ENCODE peak calls at places on chromosomes 12 and 14, in ten cellular contexts. One of them, this sample, is unnamed.

GRCh38 chr12:116037941-116038837 is 239.3 kb downstream of the MED13L start:
- DNase-seq in fibroblast of mammary gland: peak; percentile 29
- DNase-seq in substantia nigra: no peak
- DNase-seq in NCI-H1930: no peak
- DNase-seq in GM13977: no peak
- DNase-seq in NCI-H345: no peak
- DNase-seq in activated CD4-positive, alpha-beta T cell treated with anti-CD3 and anti-CD28 coated beads, Interleukin-2, amount 50 U/mL, for 4 hours: no peak
- DNase-seq in tibial nerve: no peak
- DNase-seq in stimulated activated CD8-positive, alpha-beta memory T cell treated with anti-CD3 and anti-CD28 coated beads, Interleukin-12 subunit alpha, Interleukin-12 subunit beta, amount 100 ng/mL, for 4 hours: no peak
- DNase-seq in effector CD8-positive, alpha-beta T cell: no peak
- DNase-seq in this sample: no peak

GRCh38 chr14:88005050-88005481 is at the start of gene GPR65:
- DNase-seq in fibroblast of mammary gland: peak; percentile 2
- DNase-seq in substantia nigra: no peak
- DNase-seq in NCI-H1930: no peak
- DNase-seq in GM13977: peak; percentile 28
- DNase-seq in NCI-H345: no peak
- DNase-seq in activated CD4-positive, alpha-beta T cell treated with anti-CD3 and anti-CD28 coated beads, Interleukin-2, amount 50 U/mL, for 4 hours: peak; percentile 7
- DNase-seq in tibial nerve: no peak
- DNase-seq in stimulated activated CD8-positive, alpha-beta memory T cell treated with anti-CD3 and anti-CD28 coated beads, Interleukin-12 subunit alpha, Interleukin-12 subunit beta, amount 100 ng/mL, for 4 hours: no peak
- DNase-seq in effector CD8-positive, alpha-beta T cell: no peak
- DNase-seq in this sample: no peak

GRCh38 chr12:102948941-102949352 is 8.5 kb upstream of the ASCL1 start:
- DNase-seq in fibroblast of mammary gland: peak; percentile 40
- DNase-seq in substantia nigra: no peak
- DNase-seq in NCI-H1930: peak; percentile 30
- DNase-seq in GM13977: no peak
- DNase-seq in NCI-H345: peak; percentile 81
- DNase-seq in activated CD4-positive, alpha-beta T cell treated with anti-CD3 and anti-CD28 coated beads, Interleukin-2, amount 50 U/mL, for 4 hours: peak; percentile 43
- DNase-seq in tibial nerve: peak; percentile 66
- DNase-seq in stimulated activated CD8-positive, alpha-beta memory T cell treated with anti-CD3 and anti-CD28 coated beads, Interleukin-12 subunit alpha, Interleukin-12 subunit beta, amount 100 ng/mL, for 4 hours: no peak
- DNase-seq in effector CD8-positive, alpha-beta T cell: peak; percentile 33
- DNase-seq in this sample: no peak

GRCh38 chr14:24935796-24936195 is 114.2 kb downstream of the STXBP6 start:
- DNase-seq in fibroblast of mammary gland: no peak
- DNase-seq in substantia nigra: no peak
- DNase-seq in NCI-H1930: no peak
- DNase-seq in GM13977: no peak
- DNase-seq in NCI-H345: no peak
- DNase-seq in activated CD4-positive, alpha-beta T cell treated with anti-CD3 and anti-CD28 coated beads, Interleukin-2, amount 50 U/mL, for 4 hours: no peak
- DNase-seq in tibial nerve: no peak
- DNase-seq in stimulated activated CD8-positive, alpha-beta memory T cell treated with anti-CD3 and anti-CD28 coated beads, Interleukin-12 subunit alpha, Interleukin-12 subunit beta, amount 100 ng/mL, for 4 hours: no peak
- DNase-seq in effector CD8-positive, alpha-beta T cell: no peak
- DNase-seq in this sample: no peak

GRCh38 chr12:29634057-29634456 is 136.6 kb upstream of the OVCH1 start:
- DNase-seq in fibroblast of mammary gland: peak; percentile 78
- DNase-seq in substantia nigra: no peak
- DNase-seq in NCI-H1930: no peak
- DNase-seq in GM13977: no peak
- DNase-seq in NCI-H345: no peak
- DNase-seq in activated CD4-positive, alpha-beta T cell treated with anti-CD3 and anti-CD28 coated beads, Interleukin-2, amount 50 U/mL, for 4 hours: no peak
- DNase-seq in tibial nerve: no peak
- DNase-seq in stimulated activated CD8-positive, alpha-beta memory T cell treated with anti-CD3 and anti-CD28 coated beads, Interleukin-12 subunit alpha, Interleukin-12 subunit beta, amount 100 ng/mL, for 4 hours: no peak
- DNase-seq in effector CD8-positive, alpha-beta T cell: no peak
- DNase-seq in this sample: peak; percentile 33

GRCh38 chr12:45191239-45191638 is 24.7 kb upstream of the ANO6 start:
- DNase-seq in fibroblast of mammary gland: peak; percentile 63
- DNase-seq in substantia nigra: no peak
- DNase-seq in NCI-H1930: no peak
- DNase-seq in GM13977: no peak
- DNase-seq in NCI-H345: no peak
- DNase-seq in activated CD4-positive, alpha-beta T cell treated with anti-CD3 and anti-CD28 coated beads, Interleukin-2, amount 50 U/mL, for 4 hours: no peak
- DNase-seq in tibial nerve: no peak
- DNase-seq in stimulated activated CD8-positive, alpha-beta memory T cell treated with anti-CD3 and anti-CD28 coated beads, Interleukin-12 subunit alpha, Interleukin-12 subunit beta, amount 100 ng/mL, for 4 hours: no peak
- DNase-seq in effector CD8-positive, alpha-beta T cell: no peak
- DNase-seq in this sample: no peak

GRCh38 chr12:100959481-100959880 is 164.9 kb downstream of the ANO4 start:
- DNase-seq in fibroblast of mammary gland: peak; percentile 78
- DNase-seq in substantia nigra: no peak
- DNase-seq in NCI-H1930: no peak
- DNase-seq in GM13977: no peak
- DNase-seq in NCI-H345: no peak
- DNase-seq in activated CD4-positive, alpha-beta T cell treated with anti-CD3 and anti-CD28 coated beads, Interleukin-2, amount 50 U/mL, for 4 hours: no peak
- DNase-seq in tibial nerve: no peak
- DNase-seq in stimulated activated CD8-positive, alpha-beta memory T cell treated with anti-CD3 and anti-CD28 coated beads, Interleukin-12 subunit alpha, Interleukin-12 subunit beta, amount 100 ng/mL, for 4 hours: no peak
- DNase-seq in effector CD8-positive, alpha-beta T cell: no peak
- DNase-seq in this sample: peak; percentile 53

GRCh38 chr12:57085999-57086950 is 2.6 kb upstream of the NAB2 start:
- DNase-seq in fibroblast of mammary gland: peak; percentile 83
- DNase-seq in substantia nigra: no peak
- DNase-seq in NCI-H1930: peak; percentile 4
- DNase-seq in GM13977: peak; percentile 45
- DNase-seq in NCI-H345: no peak
- DNase-seq in activated CD4-positive, alpha-beta T cell treated with anti-CD3 and anti-CD28 coated beads, Interleukin-2, amount 50 U/mL, for 4 hours: peak; percentile 64
- DNase-seq in tibial nerve: peak; percentile 63
- DNase-seq in stimulated activated CD8-positive, alpha-beta memory T cell treated with anti-CD3 and anti-CD28 coated beads, Interleukin-12 subunit alpha, Interleukin-12 subunit beta, amount 100 ng/mL, for 4 hours: peak; percentile 64
- DNase-seq in effector CD8-positive, alpha-beta T cell: no peak
- DNase-seq in this sample: peak; percentile 47

GRCh38 chr12:105986779-105987686 is 151.7 kb downstream of the NUAK1 start:
- DNase-seq in fibroblast of mammary gland: peak; percentile 67
- DNase-seq in substantia nigra: no peak
- DNase-seq in NCI-H1930: no peak
- DNase-seq in GM13977: peak; percentile 14
- DNase-seq in NCI-H345: no peak
- DNase-seq in activated CD4-positive, alpha-beta T cell treated with anti-CD3 and anti-CD28 coated beads, Interleukin-2, amount 50 U/mL, for 4 hours: no peak
- DNase-seq in tibial nerve: no peak
- DNase-seq in stimulated activated CD8-positive, alpha-beta memory T cell treated with anti-CD3 and anti-CD28 coated beads, Interleukin-12 subunit alpha, Interleukin-12 subunit beta, amount 100 ng/mL, for 4 hours: no peak
- DNase-seq in effector CD8-positive, alpha-beta T cell: no peak
- DNase-seq in this sample: peak; percentile 38

GRCh38 chr12:106254724-106255123 is 6.9 kb upstream of the CKAP4 start:
- DNase-seq in fibroblast of mammary gland: no peak
- DNase-seq in substantia nigra: no peak
- DNase-seq in NCI-H1930: no peak
- DNase-seq in GM13977: no peak
- DNase-seq in NCI-H345: no peak
- DNase-seq in activated CD4-positive, alpha-beta T cell treated with anti-CD3 and anti-CD28 coated beads, Interleukin-2, amount 50 U/mL, for 4 hours: no peak
- DNase-seq in tibial nerve: no peak
- DNase-seq in stimulated activated CD8-positive, alpha-beta memory T cell treated with anti-CD3 and anti-CD28 coated beads, Interleukin-12 subunit alpha, Interleukin-12 subunit beta, amount 100 ng/mL, for 4 hours: no peak
- DNase-seq in effector CD8-positive, alpha-beta T cell: no peak
- DNase-seq in this sample: no peak

GRCh38 chr12:80230068-80230467 is 130.7 kb downstream of the OTOGL start:
- DNase-seq in fibroblast of mammary gland: no peak
- DNase-seq in substantia nigra: no peak
- DNase-seq in NCI-H1930: no peak
- DNase-seq in GM13977: no peak
- DNase-seq in NCI-H345: no peak
- DNase-seq in activated CD4-positive, alpha-beta T cell treated with anti-CD3 and anti-CD28 coated beads, Interleukin-2, amount 50 U/mL, for 4 hours: no peak
- DNase-seq in tibial nerve: no peak
- DNase-seq in stimulated activated CD8-positive, alpha-beta memory T cell treated with anti-CD3 and anti-CD28 coated beads, Interleukin-12 subunit alpha, Interleukin-12 subunit beta, amount 100 ng/mL, for 4 hours: no peak
- DNase-seq in effector CD8-positive, alpha-beta T cell: no peak
- DNase-seq in this sample: no peak

GRCh38 chr14:76551906-76552305 is 176.0 kb downstream of the ESRRB start:
- DNase-seq in fibroblast of mammary gland: no peak
- DNase-seq in substantia nigra: no peak
- DNase-seq in NCI-H1930: no peak
- DNase-seq in GM13977: no peak
- DNase-seq in NCI-H345: no peak
- DNase-seq in activated CD4-positive, alpha-beta T cell treated with anti-CD3 and anti-CD28 coated beads, Interleukin-2, amount 50 U/mL, for 4 hours: no peak
- DNase-seq in tibial nerve: no peak
- DNase-seq in stimulated activated CD8-positive, alpha-beta memory T cell treated with anti-CD3 and anti-CD28 coated beads, Interleukin-12 subunit alpha, Interleukin-12 subunit beta, amount 100 ng/mL, for 4 hours: no peak
- DNase-seq in effector CD8-positive, alpha-beta T cell: no peak
- DNase-seq in this sample: no peak

GRCh38 chr12:80877706-80878384 is 59.9 kb downstream of the LIN7A start:
- DNase-seq in fibroblast of mammary gland: peak; percentile 45
- DNase-seq in substantia nigra: no peak
- DNase-seq in NCI-H1930: no peak
- DNase-seq in GM13977: no peak
- DNase-seq in NCI-H345: no peak
- DNase-seq in activated CD4-positive, alpha-beta T cell treated with anti-CD3 and anti-CD28 coated beads, Interleukin-2, amount 50 U/mL, for 4 hours: no peak
- DNase-seq in tibial nerve: no peak
- DNase-seq in stimulated activated CD8-positive, alpha-beta memory T cell treated with anti-CD3 and anti-CD28 coated beads, Interleukin-12 subunit alpha, Interleukin-12 subunit beta, amount 100 ng/mL, for 4 hours: no peak
- DNase-seq in effector CD8-positive, alpha-beta T cell: no peak
- DNase-seq in this sample: peak; percentile 71

GRCh38 chr14:103362780-103363179 is 22.4 kb upstream of the MARK3 start:
- DNase-seq in fibroblast of mammary gland: no peak
- DNase-seq in substantia nigra: no peak
- DNase-seq in NCI-H1930: no peak
- DNase-seq in GM13977: no peak
- DNase-seq in NCI-H345: no peak
- DNase-seq in activated CD4-positive, alpha-beta T cell treated with anti-CD3 and anti-CD28 coated beads, Interleukin-2, amount 50 U/mL, for 4 hours: no peak
- DNase-seq in tibial nerve: no peak
- DNase-seq in stimulated activated CD8-positive, alpha-beta memory T cell treated with anti-CD3 and anti-CD28 coated beads, Interleukin-12 subunit alpha, Interleukin-12 subunit beta, amount 100 ng/mL, for 4 hours: no peak
- DNase-seq in effector CD8-positive, alpha-beta T cell: no peak
- DNase-seq in this sample: no peak

GRCh38 chr14:74952195-74952665 is 3.2 kb downstream of the PGF start:
- DNase-seq in fibroblast of mammary gland: no peak
- DNase-seq in substantia nigra: no peak
- DNase-seq in NCI-H1930: no peak
- DNase-seq in GM13977: no peak
- DNase-seq in NCI-H345: no peak
- DNase-seq in activated CD4-positive, alpha-beta T cell treated with anti-CD3 and anti-CD28 coated beads, Interleukin-2, amount 50 U/mL, for 4 hours: no peak
- DNase-seq in tibial nerve: no peak
- DNase-seq in stimulated activated CD8-positive, alpha-beta memory T cell treated with anti-CD3 and anti-CD28 coated beads, Interleukin-12 subunit alpha, Interleukin-12 subunit beta, amount 100 ng/mL, for 4 hours: no peak
- DNase-seq in effector CD8-positive, alpha-beta T cell: no peak
- DNase-seq in this sample: no peak

GRCh38 chr12:119207161-119207560 is 28.4 kb downstream of the HSPB8 start:
- DNase-seq in fibroblast of mammary gland: no peak
- DNase-seq in substantia nigra: no peak
- DNase-seq in NCI-H1930: no peak
- DNase-seq in GM13977: no peak
- DNase-seq in NCI-H345: no peak
- DNase-seq in activated CD4-positive, alpha-beta T cell treated with anti-CD3 and anti-CD28 coated beads, Interleukin-2, amount 50 U/mL, for 4 hours: no peak
- DNase-seq in tibial nerve: no peak
- DNase-seq in stimulated activated CD8-positive, alpha-beta memory T cell treated with anti-CD3 and anti-CD28 coated beads, Interleukin-12 subunit alpha, Interleukin-12 subunit beta, amount 100 ng/mL, for 4 hours: no peak
- DNase-seq in effector CD8-positive, alpha-beta T cell: no peak
- DNase-seq in this sample: no peak

GRCh38 chr14:89241934-89242670 is 174.9 kb downstream of the FOXN3 start:
- DNase-seq in fibroblast of mammary gland: no peak
- DNase-seq in substantia nigra: no peak
- DNase-seq in NCI-H1930: no peak
- DNase-seq in GM13977: no peak
- DNase-seq in NCI-H345: no peak
- DNase-seq in activated CD4-positive, alpha-beta T cell treated with anti-CD3 and anti-CD28 coated beads, Interleukin-2, amount 50 U/mL, for 4 hours: no peak
- DNase-seq in tibial nerve: no peak
- DNase-seq in stimulated activated CD8-positive, alpha-beta memory T cell treated with anti-CD3 and anti-CD28 coated beads, Interleukin-12 subunit alpha, Interleukin-12 subunit beta, amount 100 ng/mL, for 4 hours: no peak
- DNase-seq in effector CD8-positive, alpha-beta T cell: no peak
- DNase-seq in this sample: no peak

GRCh38 chr14:71555654-71556559 is 376.3 kb upstream of the RGS6 start:
- DNase-seq in fibroblast of mammary gland: peak; percentile 39
- DNase-seq in substantia nigra: no peak
- DNase-seq in NCI-H1930: no peak
- DNase-seq in GM13977: peak; percentile 42
- DNase-seq in NCI-H345: no peak
- DNase-seq in activated CD4-positive, alpha-beta T cell treated with anti-CD3 and anti-CD28 coated beads, Interleukin-2, amount 50 U/mL, for 4 hours: peak; percentile 57
- DNase-seq in tibial nerve: no peak
- DNase-seq in stimulated activated CD8-positive, alpha-beta memory T cell treated with anti-CD3 and anti-CD28 coated beads, Interleukin-12 subunit alpha, Interleukin-12 subunit beta, amount 100 ng/mL, for 4 hours: peak; percentile 30
- DNase-seq in effector CD8-positive, alpha-beta T cell: no peak
- DNase-seq in this sample: no peak

GRCh38 chr12:53049582-53050318 is at the start of gene TNS2:
- DNase-seq in fibroblast of mammary gland: peak; percentile 74
- DNase-seq in substantia nigra: no peak
- DNase-seq in NCI-H1930: no peak
- DNase-seq in GM13977: no peak
- DNase-seq in NCI-H345: no peak
- DNase-seq in activated CD4-positive, alpha-beta T cell treated with anti-CD3 and anti-CD28 coated beads, Interleukin-2, amount 50 U/mL, for 4 hours: no peak
- DNase-seq in tibial nerve: peak; percentile 90
- DNase-seq in stimulated activated CD8-positive, alpha-beta memory T cell treated with anti-CD3 and anti-CD28 coated beads, Interleukin-12 subunit alpha, Interleukin-12 subunit beta, amount 100 ng/mL, for 4 hours: no peak
- DNase-seq in effector CD8-positive, alpha-beta T cell: no peak
- DNase-seq in this sample: no peak

GRCh38 chr12:57766464-57767311 is at the start of gene CYP27B1:
- DNase-seq in fibroblast of mammary gland: peak; percentile 53
- DNase-seq in substantia nigra: no peak
- DNase-seq in NCI-H1930: no peak
- DNase-seq in GM13977: no peak
- DNase-seq in NCI-H345: peak; percentile 58
- DNase-seq in activated CD4-positive, alpha-beta T cell treated with anti-CD3 and anti-CD28 coated beads, Interleukin-2, amount 50 U/mL, for 4 hours: no peak
- DNase-seq in tibial nerve: no peak
- DNase-seq in stimulated activated CD8-positive, alpha-beta memory T cell treated with anti-CD3 and anti-CD28 coated beads, Interleukin-12 subunit alpha, Interleukin-12 subunit beta, amount 100 ng/mL, for 4 hours: no peak
- DNase-seq in effector CD8-positive, alpha-beta T cell: no peak
- DNase-seq in this sample: no peak

GRCh38 chr14:93281937-93282336 is 50.9 kb downstream of the BTBD7 start:
- DNase-seq in fibroblast of mammary gland: no peak
- DNase-seq in substantia nigra: no peak
- DNase-seq in NCI-H1930: no peak
- DNase-seq in GM13977: no peak
- DNase-seq in NCI-H345: no peak
- DNase-seq in activated CD4-positive, alpha-beta T cell treated with anti-CD3 and anti-CD28 coated beads, Interleukin-2, amount 50 U/mL, for 4 hours: no peak
- DNase-seq in tibial nerve: no peak
- DNase-seq in stimulated activated CD8-positive, alpha-beta memory T cell treated with anti-CD3 and anti-CD28 coated beads, Interleukin-12 subunit alpha, Interleukin-12 subunit beta, amount 100 ng/mL, for 4 hours: no peak
- DNase-seq in effector CD8-positive, alpha-beta T cell: no peak
- DNase-seq in this sample: no peak

GRCh38 chr12:95386056-95386455 is 87.9 kb upstream of the METAP2 start:
- DNase-seq in fibroblast of mammary gland: peak; percentile 46
- DNase-seq in substantia nigra: no peak
- DNase-seq in NCI-H1930: no peak
- DNase-seq in GM13977: no peak
- DNase-seq in NCI-H345: no peak
- DNase-seq in activated CD4-positive, alpha-beta T cell treated with anti-CD3 and anti-CD28 coated beads, Interleukin-2, amount 50 U/mL, for 4 hours: no peak
- DNase-seq in tibial nerve: no peak
- DNase-seq in stimulated activated CD8-positive, alpha-beta memory T cell treated with anti-CD3 and anti-CD28 coated beads, Interleukin-12 subunit alpha, Interleukin-12 subunit beta, amount 100 ng/mL, for 4 hours: no peak
- DNase-seq in effector CD8-positive, alpha-beta T cell: no peak
- DNase-seq in this sample: no peak

GRCh38 chr12:120940799-120941198 is 36.6 kb upstream of the SPPL3 start:
- DNase-seq in fibroblast of mammary gland: peak; percentile 31
- DNase-seq in substantia nigra: no peak
- DNase-seq in NCI-H1930: no peak
- DNase-seq in GM13977: no peak
- DNase-seq in NCI-H345: no peak
- DNase-seq in activated CD4-positive, alpha-beta T cell treated with anti-CD3 and anti-CD28 coated beads, Interleukin-2, amount 50 U/mL, for 4 hours: no peak
- DNase-seq in tibial nerve: no peak
- DNase-seq in stimulated activated CD8-positive, alpha-beta memory T cell treated with anti-CD3 and anti-CD28 coated beads, Interleukin-12 subunit alpha, Interleukin-12 subunit beta, amount 100 ng/mL, for 4 hours: no peak
- DNase-seq in effector CD8-positive, alpha-beta T cell: no peak
- DNase-seq in this sample: peak; percentile 5

GRCh38 chr14:103259184-103259583 is 74.9 kb upstream of the EIF5 start:
- DNase-seq in fibroblast of mammary gland: no peak
- DNase-seq in substantia nigra: no peak
- DNase-seq in NCI-H1930: no peak
- DNase-seq in GM13977: no peak
- DNase-seq in NCI-H345: no peak
- DNase-seq in activated CD4-positive, alpha-beta T cell treated with anti-CD3 and anti-CD28 coated beads, Interleukin-2, amount 50 U/mL, for 4 hours: no peak
- DNase-seq in tibial nerve: no peak
- DNase-seq in stimulated activated CD8-positive, alpha-beta memory T cell treated with anti-CD3 and anti-CD28 coated beads, Interleukin-12 subunit alpha, Interleukin-12 subunit beta, amount 100 ng/mL, for 4 hours: no peak
- DNase-seq in effector CD8-positive, alpha-beta T cell: no peak
- DNase-seq in this sample: no peak

GRCh38 chr12:41466762-41467270 is 278.7 kb downstream of the PDZRN4 start:
- DNase-seq in fibroblast of mammary gland: no peak
- DNase-seq in substantia nigra: no peak
- DNase-seq in NCI-H1930: no peak
- DNase-seq in GM13977: no peak
- DNase-seq in NCI-H345: no peak
- DNase-seq in activated CD4-positive, alpha-beta T cell treated with anti-CD3 and anti-CD28 coated beads, Interleukin-2, amount 50 U/mL, for 4 hours: no peak
- DNase-seq in tibial nerve: no peak
- DNase-seq in stimulated activated CD8-positive, alpha-beta memory T cell treated with anti-CD3 and anti-CD28 coated beads, Interleukin-12 subunit alpha, Interleukin-12 subunit beta, amount 100 ng/mL, for 4 hours: no peak
- DNase-seq in effector CD8-positive, alpha-beta T cell: no peak
- DNase-seq in this sample: no peak

GRCh38 chr12:10218021-10218420 is 5.3 kb downstream of the GABARAPL1 start:
- DNase-seq in fibroblast of mammary gland: no peak
- DNase-seq in substantia nigra: no peak
- DNase-seq in NCI-H1930: no peak
- DNase-seq in GM13977: no peak
- DNase-seq in NCI-H345: no peak
- DNase-seq in activated CD4-positive, alpha-beta T cell treated with anti-CD3 and anti-CD28 coated beads, Interleukin-2, amount 50 U/mL, for 4 hours: no peak
- DNase-seq in tibial nerve: no peak
- DNase-seq in stimulated activated CD8-positive, alpha-beta memory T cell treated with anti-CD3 and anti-CD28 coated beads, Interleukin-12 subunit alpha, Interleukin-12 subunit beta, amount 100 ng/mL, for 4 hours: no peak
- DNase-seq in effector CD8-positive, alpha-beta T cell: no peak
- DNase-seq in this sample: no peak

GRCh38 chr14:87873741-87874140 is 119.2 kb downstream of the GALC start:
- DNase-seq in fibroblast of mammary gland: peak; percentile 38
- DNase-seq in substantia nigra: no peak
- DNase-seq in NCI-H1930: no peak
- DNase-seq in GM13977: no peak
- DNase-seq in NCI-H345: no peak
- DNase-seq in activated CD4-positive, alpha-beta T cell treated with anti-CD3 and anti-CD28 coated beads, Interleukin-2, amount 50 U/mL, for 4 hours: no peak
- DNase-seq in tibial nerve: no peak
- DNase-seq in stimulated activated CD8-positive, alpha-beta memory T cell treated with anti-CD3 and anti-CD28 coated beads, Interleukin-12 subunit alpha, Interleukin-12 subunit beta, amount 100 ng/mL, for 4 hours: no peak
- DNase-seq in effector CD8-positive, alpha-beta T cell: no peak
- DNase-seq in this sample: no peak

GRCh38 chr12:116309343-116309742 is 31.9 kb upstream of the MED13L start:
- DNase-seq in fibroblast of mammary gland: no peak
- DNase-seq in substantia nigra: no peak
- DNase-seq in NCI-H1930: no peak
- DNase-seq in GM13977: no peak
- DNase-seq in NCI-H345: no peak
- DNase-seq in activated CD4-positive, alpha-beta T cell treated with anti-CD3 and anti-CD28 coated beads, Interleukin-2, amount 50 U/mL, for 4 hours: no peak
- DNase-seq in tibial nerve: no peak
- DNase-seq in stimulated activated CD8-positive, alpha-beta memory T cell treated with anti-CD3 and anti-CD28 coated beads, Interleukin-12 subunit alpha, Interleukin-12 subunit beta, amount 100 ng/mL, for 4 hours: no peak
- DNase-seq in effector CD8-positive, alpha-beta T cell: no peak
- DNase-seq in this sample: no peak

This sample was measured in stromal cell of bone marrow.